ENCODE peak calls at places on chromosomes 2 and 18, in nine cellular contexts. E is transverse colon, G is HCT116, A is cardiac muscle cell, K is GM23248, D is MG63, O is prostate gland, Q is psoas muscle, B is adipocyte. L is an unnamed sample. For H3K36me3, the result is how much of the 10 kb centered on the place peaks cover.

GRCh38 chr2:120825370-120826259 is 89.9 kb downstream of the GLI2 start:
- DNase-seq in E (peak), G (no peak), A (peak), K (peak), D (peak), O (peak), Q (peak), B (peak), L (peak)

GRCh38 chr18:46630160-46630559 is 26.9 kb downstream of the LOXHD1 start:
- DNase-seq in E (no peak), G (no peak), A (no peak), K (peak), D (peak), O (no peak), Q (no peak), B (no peak), L (peak)

GRCh38 chr2:241309684-241310117 is 5.8 kb downstream of the HDLBP start:
- DNase-seq in E (peak), G (no peak), A (peak), K (peak), D (peak), O (no peak), Q (no peak), B (peak), L (peak)

GRCh38 chr2:23561088-23561487 is 176.1 kb downstream of the KLHL29 start:
- DNase-seq in E (no peak), G (no peak), A (no peak), K (peak), D (peak), O (no peak), Q (peak), B (no peak), L (peak)

GRCh38 chr2:68698567-68699377 is 35.8 kb upstream of the ARHGAP25 start:
- DNase-seq in E (no peak), G (no peak), A (no peak), K (no peak), D (no peak), O (no peak), Q (no peak), B (no peak), L (no peak)

GRCh38 chr2:202113571-202114142 is 40.6 kb downstream of the KIAA2012 start:
- DNase-seq in E (no peak), G (no peak), A (no peak), K (peak), D (peak), O (peak), Q (no peak), B (peak), L (peak)

GRCh38 chr2:100222844-100223243 is 80.5 kb upstream of the AFF3 start:
- DNase-seq in E (no peak), G (no peak), A (no peak), K (no peak), D (no peak), O (no peak), Q (no peak), B (no peak), L (no peak)

GRCh38 chr18:43932140-43932539 is 654.9 kb upstream of the SYT4 start:
- DNase-seq in E (no peak), G (no peak), A (no peak), K (no peak), D (no peak), O (no peak), Q (no peak), B (peak), L (peak)

GRCh38 chr2:219687266-219687665 is 59.8 kb downstream of the SLC4A3 start:
- DNase-seq in E (no peak), G (peak), A (peak), K (peak), D (peak), O (no peak), Q (no peak), B (no peak), L (peak)

GRCh38 chr2:100140582-100140981 is 1.8 kb downstream of the AFF3 start:
- DNase-seq in E (peak), G (no peak), A (no peak), K (no peak), D (no peak), O (no peak), Q (no peak), B (no peak), L (no peak)

GRCh38 chr2:217231212-217231611 is 371.3 kb upstream of the TNP1 start:
- DNase-seq in E (no peak), G (no peak), A (no peak), K (peak), D (no peak), O (no peak), Q (no peak), B (peak), L (peak)

GRCh38 chr2:63698825-63699548 is 110.2 kb downstream of the MDH1 start:
- DNase-seq in E (peak), G (peak), A (peak), K (peak), D (peak), O (peak), Q (peak), B (peak), L (peak)

GRCh38 chr2:144776766-144777165 is 256.8 kb upstream of the ZEB2 start:
- DNase-seq in E (no peak), G (no peak), A (peak), K (peak), D (no peak), O (no peak), Q (no peak), B (peak), L (peak)

GRCh38 chr2:148298201-148298600 is 277.3 kb downstream of the MBD5 start:
- DNase-seq in E (no peak), G (no peak), A (peak), K (peak), D (peak), O (no peak), Q (no peak), B (no peak), L (peak)

GRCh38 chr2:191302459-191303155 is 57.4 kb downstream of the MYO1B start:
- DNase-seq in E (no peak), G (peak), A (no peak), K (no peak), D (no peak), O (no peak), Q (no peak), B (no peak), L (no peak)

GRCh38 chr2:15178946-15179345 is 382.2 kb downstream of the NBAS start:
- DNase-seq in E (no peak), G (no peak), A (no peak), K (no peak), D (no peak), O (no peak), Q (no peak), B (no peak), L (no peak)

GRCh38 chr2:150554046-150554445 is 66.6 kb upstream of the RND3 start:
- DNase-seq in E (no peak), G (no peak), A (no peak), K (no peak), D (no peak), O (no peak), Q (no peak), B (no peak), L (no peak)

GRCh38 chr18:78769502-78770113 is 210.0 kb upstream of the SALL3 start:
- DNase-seq in E (no peak), G (no peak), A (no peak), K (no peak), D (no peak), O (no peak), Q (no peak), B (no peak), L (no peak)

GRCh38 chr2:170222298-170222697 is 44.4 kb downstream of the MYO3B start:
- DNase-seq in E (no peak), G (no peak), A (peak), K (no peak), D (no peak), O (no peak), Q (no peak), B (peak), L (no peak)

GRCh38 chr2:8640498-8640897 is 41.4 kb upstream of the ID2 start:
- DNase-seq in E (no peak), G (no peak), A (no peak), K (no peak), D (no peak), O (no peak), Q (no peak), B (no peak), L (no peak)

GRCh38 chr2:84959494-84960156 is 11.3 kb upstream of the KCMF1 start:
- DNase-seq in E (no peak), G (no peak), A (peak), K (peak), D (peak), O (peak), Q (no peak), B (peak), L (no peak)

GRCh38 chr2:11330457-11331142 is 13.8 kb downstream of the ROCK2 start:
- DNase-seq in E (no peak), G (no peak), A (no peak), K (peak), D (no peak), O (no peak), Q (no peak), B (no peak), L (no peak)

GRCh38 chr18:48817021-48817461 is 133.7 kb downstream of the SMAD7 start:
- DNase-seq in E (peak), G (no peak), A (no peak), K (no peak), D (no peak), O (no peak), Q (peak), B (no peak), L (no peak)

GRCh38 chr2:47069628-47070154 is 85.4 kb downstream of the STPG4 start:
- DNase-seq in E (peak), G (peak), A (peak), K (peak), D (peak), O (peak), Q (peak), B (peak), L (peak)

GRCh38 chr2:240387669-240388358 is 47.6 kb upstream of the GPC1 start:
- DNase-seq in E (peak), G (peak), A (peak), K (peak), D (peak), O (no peak), Q (peak), B (peak), L (peak)

GRCh38 chr2:146669735-146670134 is 1175.1 kb upstream of the ACVR2A start:
- DNase-seq in E (no peak), G (no peak), A (no peak), K (no peak), D (no peak), O (no peak), Q (no peak), B (no peak), L (no peak)

GRCh38 chr2:146659976-146660375 is 1184.9 kb upstream of the ACVR2A start:
- DNase-seq in E (no peak), G (no peak), A (no peak), K (peak), D (no peak), O (no peak), Q (no peak), B (no peak), L (no peak)

GRCh38 chr2:146666336-146666735 is 1178.5 kb upstream of the ACVR2A start:
- DNase-seq in E (no peak), G (no peak), A (peak), K (peak), D (no peak), O (no peak), Q (no peak), B (peak), L (peak)

GRCh38 chr2:146661494-146662096 is 1183.2 kb upstream of the ACVR2A start:
- DNase-seq in E (no peak), G (peak), A (peak), K (peak), D (no peak), O (no peak), Q (no peak), B (peak), L (peak)

GRCh38 chr2:146665801-146666200 is 1179.0 kb upstream of the ACVR2A start:
- DNase-seq in E (no peak), G (no peak), A (no peak), K (peak), D (no peak), O (no peak), Q (no peak), B (peak), L (no peak)
- H3K36me3 ChIP-seq in E (under half), G (under half), A (under half), K (under half), D (under half), O (under half), Q (under half), B (under half), L (under half)

GRCh38 chr2:71661782-71662181 is 208.4 kb downstream of the DYSF start:
- DNase-seq in E (no peak), G (no peak), A (no peak), K (no peak), D (no peak), O (no peak), Q (peak), B (no peak), L (no peak)

GRCh38 chr2:71659868-71660518 is 206.6 kb downstream of the DYSF start:
- DNase-seq in E (no peak), G (no peak), A (no peak), K (no peak), D (no peak), O (no peak), Q (no peak), B (no peak), L (no peak)

GRCh38 chr2:71655498-71655897 is 202.1 kb downstream of the DYSF start:
- DNase-seq in E (no peak), G (no peak), A (no peak), K (no peak), D (no peak), O (no peak), Q (no peak), B (no peak), L (no peak)

GRCh38 chr2:71662665-71663394 is 209.5 kb downstream of the DYSF start:
- DNase-seq in E (no peak), G (no peak), A (no peak), K (no peak), D (no peak), O (no peak), Q (no peak), B (no peak), L (no peak)

GRCh38 chr2:71658771-71659170 is 205.4 kb downstream of the DYSF start:
- DNase-seq in E (no peak), G (no peak), A (no peak), K (no peak), D (no peak), O (no peak), Q (no peak), B (no peak), L (no peak)
- H3K36me3 ChIP-seq in E (under half), G (under half), A (under half), K (under half), D (under half), O (under half), Q (under half), B (under half), L (under half)

DNA sequence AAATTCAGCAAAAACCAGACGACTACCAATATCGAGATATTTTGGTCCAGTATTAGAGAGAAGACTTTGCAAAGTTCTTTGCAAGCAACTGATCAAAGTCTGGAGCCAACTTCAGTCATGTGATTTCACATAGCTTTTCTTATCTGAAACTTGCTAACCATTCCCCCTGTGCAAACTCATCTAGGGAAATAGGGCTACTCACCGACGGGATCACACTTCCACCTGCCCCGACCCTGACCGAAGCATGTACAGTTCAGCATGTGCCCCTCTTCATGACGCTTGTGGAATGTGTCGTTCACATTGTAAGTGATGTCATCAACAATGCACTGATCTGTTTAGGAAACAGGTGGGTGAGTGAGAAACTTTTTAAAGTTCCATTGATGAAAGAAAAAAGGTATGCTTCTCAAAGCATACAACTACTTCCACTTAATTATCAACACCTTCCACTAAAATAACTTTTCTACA is 15.4 kb downstream of the FN1 start:
- DNase-seq in E (no peak), G (no peak), A (peak), K (peak), D (no peak), O (no peak), Q (no peak), B (no peak), L (no peak)
- H3K36me3 ChIP-seq in E (under half), G (under half), A (under half), K (half or more), D (half or more), O (under half), Q (under half), B (half or more), L (half or more)

DNA sequence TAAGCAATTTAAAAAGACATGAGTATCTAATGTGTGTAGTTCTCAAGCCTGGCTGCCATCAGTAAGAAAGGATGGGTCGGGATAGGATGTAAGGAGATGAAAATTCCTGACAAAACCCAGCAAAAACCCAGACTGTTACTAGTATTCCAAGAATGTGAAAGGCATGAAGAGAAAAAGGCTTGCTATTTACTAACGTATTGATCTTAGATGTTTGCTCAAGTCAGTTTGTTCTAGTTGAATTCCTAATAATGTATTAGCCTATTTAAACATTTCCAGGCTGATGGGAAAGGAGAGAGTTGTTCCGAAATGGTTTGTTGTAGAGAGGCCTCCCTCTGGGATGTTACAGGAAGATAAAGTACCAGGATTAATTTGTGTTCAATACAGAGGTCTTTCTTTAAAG is 88.2 kb downstream of the ZNF532 start:
- DNase-seq in E (no peak), G (no peak), A (no peak), K (no peak), D (no peak), O (no peak), Q (no peak), B (no peak), L (peak)
- H3K36me3 ChIP-seq in E (under half), G (under half), A (under half), K (under half), D (under half), O (under half), Q (under half), B (under half), L (under half)

DNA sequence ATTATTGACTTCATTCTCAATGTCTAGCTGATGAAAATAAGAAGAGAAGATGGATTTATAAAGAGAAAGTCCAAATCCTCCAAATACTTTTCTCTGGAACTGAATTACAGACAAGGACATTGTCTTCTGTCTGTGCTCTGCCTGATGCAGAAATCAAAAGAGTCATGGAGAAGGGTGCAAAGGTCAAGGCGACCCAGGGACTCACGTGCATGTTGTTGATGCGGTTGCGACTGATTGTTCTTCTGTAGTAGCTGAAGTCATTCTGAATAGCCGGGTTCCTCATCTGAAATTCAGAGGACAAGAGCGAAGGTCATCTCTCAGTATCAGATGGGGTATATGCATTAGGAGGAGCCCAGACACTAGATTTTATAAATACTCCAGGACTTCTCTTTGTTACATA is 104.4 kb downstream of the CYRIA start:
- DNase-seq in E (no peak), G (no peak), A (no peak), K (no peak), D (no peak), O (no peak), Q (no peak), B (no peak), L (no peak)
- H3K36me3 ChIP-seq in E (under half), G (under half), A (under half), K (under half), D (under half), O (under half), Q (under half), B (under half), L (under half)